ENCODE peak calls at places on chromosomes 3 and 15, in six cellular contexts. One of them, this sample, is unnamed.

GRCh38 chr3:161559177-161559998 is 62.8 kb downstream of the OTOL1 start:
- DNase-seq in HepG2: peak
- DNase-seq in GM12878: no peak
- DNase-seq in A549: peak
- DNase-seq in K562: peak
- DNase-seq in endothelial cell of umbilical vein: peak
- DNase-seq in this sample: peak

GRCh38 chr15:39786444-39787056 is 3.9 kb upstream of the FSIP1 start:
- DNase-seq in HepG2: peak
- DNase-seq in GM12878: no peak
- DNase-seq in A549: peak
- DNase-seq in K562: peak
- DNase-seq in endothelial cell of umbilical vein: peak
- DNase-seq in this sample: peak

GRCh38 chr3:16316847-16317560 is 52.0 kb downstream of the OXNAD1 start:
- DNase-seq in HepG2: no peak
- DNase-seq in GM12878: no peak
- DNase-seq in A549: no peak
- DNase-seq in K562: no peak
- DNase-seq in endothelial cell of umbilical vein: no peak
- DNase-seq in this sample: no peak

GRCh38 chr3:172171396-172172075 is 132.2 kb downstream of the FNDC3B start:
- DNase-seq in HepG2: no peak
- DNase-seq in GM12878: no peak
- DNase-seq in A549: no peak
- DNase-seq in K562: no peak
- DNase-seq in endothelial cell of umbilical vein: no peak
- DNase-seq in this sample: no peak

GRCh38 chr3:121660356-121661171 is at the start of gene HCLS1:
- DNase-seq in HepG2: no peak
- DNase-seq in GM12878: peak
- DNase-seq in A549: no peak
- DNase-seq in K562: peak
- DNase-seq in endothelial cell of umbilical vein: peak
- DNase-seq in this sample: peak

GRCh38 chr3:42871592-42872196 is 4.0 kb downstream of the CYP8B1 start:
- DNase-seq in HepG2: no peak
- DNase-seq in GM12878: no peak
- DNase-seq in A549: no peak
- DNase-seq in K562: no peak
- DNase-seq in endothelial cell of umbilical vein: peak
- DNase-seq in this sample: no peak

GRCh38 chr3:158165730-158166129 is 55.8 kb downstream of the RSRC1 start:
- DNase-seq in HepG2: no peak
- DNase-seq in GM12878: no peak
- DNase-seq in A549: no peak
- DNase-seq in K562: no peak
- DNase-seq in endothelial cell of umbilical vein: no peak
- DNase-seq in this sample: no peak

GRCh38 chr3:138781012-138781470 is 53.7 kb downstream of the PIK3CB start:
- DNase-seq in HepG2: no peak
- DNase-seq in GM12878: no peak
- DNase-seq in A549: no peak
- DNase-seq in K562: no peak
- DNase-seq in endothelial cell of umbilical vein: no peak
- DNase-seq in this sample: no peak

GRCh38 chr3:38579551-38580449 is 69.7 kb downstream of the SCN5A start:
- DNase-seq in HepG2: no peak
- DNase-seq in GM12878: peak
- DNase-seq in A549: no peak
- DNase-seq in K562: no peak
- DNase-seq in endothelial cell of umbilical vein: no peak
- DNase-seq in this sample: no peak

GRCh38 chr3:141575879-141576743 is 89.3 kb downstream of the RASA2 start:
- DNase-seq in HepG2: peak
- DNase-seq in GM12878: no peak
- DNase-seq in A549: peak
- DNase-seq in K562: peak
- DNase-seq in endothelial cell of umbilical vein: peak
- DNase-seq in this sample: peak

GRCh38 chr3:184683234-184683633 is 28.6 kb downstream of the MAGEF1 start:
- DNase-seq in HepG2: no peak
- DNase-seq in GM12878: no peak
- DNase-seq in A549: no peak
- DNase-seq in K562: no peak
- DNase-seq in endothelial cell of umbilical vein: no peak
- DNase-seq in this sample: no peak

GRCh38 chr3:89964347-89964746 is 856.9 kb downstream of the EPHA3 start:
- DNase-seq in HepG2: no peak
- DNase-seq in GM12878: no peak
- DNase-seq in A549: no peak
- DNase-seq in K562: no peak
- DNase-seq in endothelial cell of umbilical vein: no peak
- DNase-seq in this sample: no peak

GRCh38 chr3:184472723-184473419 is 88.7 kb upstream of the EPHB3 start:
- DNase-seq in HepG2: no peak
- DNase-seq in GM12878: no peak
- DNase-seq in A549: no peak
- DNase-seq in K562: no peak
- DNase-seq in endothelial cell of umbilical vein: peak
- DNase-seq in this sample: peak

GRCh38 chr3:123781138-123781537 is 103.0 kb downstream of the MYLK start:
- DNase-seq in HepG2: no peak
- DNase-seq in GM12878: no peak
- DNase-seq in A549: no peak
- DNase-seq in K562: peak
- DNase-seq in endothelial cell of umbilical vein: no peak
- DNase-seq in this sample: no peak

GRCh38 chr3:179037361-179037760 is 34.2 kb downstream of the ZMAT3 start:
- DNase-seq in HepG2: no peak
- DNase-seq in GM12878: no peak
- DNase-seq in A549: no peak
- DNase-seq in K562: no peak
- DNase-seq in endothelial cell of umbilical vein: no peak
- DNase-seq in this sample: no peak

GRCh38 chr15:71044006-71044405 is 71.3 kb upstream of the THSD4 start:
- DNase-seq in HepG2: no peak
- DNase-seq in GM12878: no peak
- DNase-seq in A549: no peak
- DNase-seq in K562: no peak
- DNase-seq in endothelial cell of umbilical vein: no peak
- DNase-seq in this sample: no peak

GRCh38 chr3:121720163-121720562 is 29.4 kb downstream of the GOLGB1 start:
- DNase-seq in HepG2: no peak
- DNase-seq in GM12878: no peak
- DNase-seq in A549: no peak
- DNase-seq in K562: no peak
- DNase-seq in endothelial cell of umbilical vein: no peak
- DNase-seq in this sample: no peak

GRCh38 chr3:182979719-182980191 is 583 bp downstream of the DCUN1D1 start:
- DNase-seq in HepG2: peak
- DNase-seq in GM12878: no peak
- DNase-seq in A549: peak
- DNase-seq in K562: peak
- DNase-seq in endothelial cell of umbilical vein: peak
- DNase-seq in this sample: peak

GRCh38 chr3:168087539-168087938 is 8.2 kb downstream of the GOLIM4 start:
- DNase-seq in HepG2: no peak
- DNase-seq in GM12878: no peak
- DNase-seq in A549: no peak
- DNase-seq in K562: no peak
- DNase-seq in endothelial cell of umbilical vein: no peak
- DNase-seq in this sample: no peak

GRCh38 chr3:107206141-107206540 is 171.1 kb upstream of the CCDC54 start:
- DNase-seq in HepG2: peak
- DNase-seq in GM12878: no peak
- DNase-seq in A549: peak
- DNase-seq in K562: peak
- DNase-seq in endothelial cell of umbilical vein: peak
- DNase-seq in this sample: peak

GRCh38 chr3:58055309-58055708 is 47.1 kb downstream of the FLNB start:
- DNase-seq in HepG2: no peak
- DNase-seq in GM12878: no peak
- DNase-seq in A549: no peak
- DNase-seq in K562: no peak
- DNase-seq in endothelial cell of umbilical vein: no peak
- DNase-seq in this sample: no peak

GRCh38 chr3:5086708-5087107 is 35.4 kb upstream of the ARL8B start:
- DNase-seq in HepG2: no peak
- DNase-seq in GM12878: no peak
- DNase-seq in A549: no peak
- DNase-seq in K562: no peak
- DNase-seq in endothelial cell of umbilical vein: no peak
- DNase-seq in this sample: no peak

GRCh38 chr15:38631126-38632075 is 66.8 kb upstream of the RASGRP1 start:
- DNase-seq in HepG2: no peak
- DNase-seq in GM12878: no peak
- DNase-seq in A549: no peak
- DNase-seq in K562: no peak
- DNase-seq in endothelial cell of umbilical vein: no peak
- DNase-seq in this sample: no peak

DNA sequence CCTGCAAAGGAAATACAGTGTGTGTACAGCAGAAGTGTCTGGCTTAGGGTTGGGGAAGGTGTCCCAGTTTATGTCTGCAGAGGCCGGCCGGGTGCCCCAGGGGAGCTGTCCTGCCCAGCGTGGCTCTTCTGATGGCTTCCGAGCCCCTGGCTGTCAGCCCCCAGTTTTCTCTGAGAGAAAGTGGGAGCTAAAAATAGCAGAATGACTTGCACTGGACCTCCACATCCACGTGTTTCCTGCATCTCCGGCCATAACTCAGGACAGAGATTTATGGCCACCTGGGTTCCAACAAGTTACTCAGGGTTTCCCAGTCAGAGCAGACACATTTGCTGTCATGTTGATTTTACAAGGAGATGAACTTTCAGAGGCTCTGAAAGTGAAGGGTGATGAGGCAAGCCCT is 192.0 kb downstream of the ATP10A start:
- DNase-seq in HepG2: no peak
- DNase-seq in GM12878: no peak
- DNase-seq in A549: no peak
- DNase-seq in K562: no peak
- DNase-seq in endothelial cell of umbilical vein: no peak
- DNase-seq in this sample: no peak
- TF ChIP-seq MYC in HepG2: no peak
- TF ChIP-seq MYC in GM12878: no peak
- TF ChIP-seq MYC in A549: no peak
- TF ChIP-seq MYC in K562: no peak
- TF ChIP-seq MYC in endothelial cell of umbilical vein: no peak
- TF ChIP-seq MYC in this sample: no peak

GRCh38 chr3:101903426-101903825 is 54.1 kb downstream of the NFKBIZ start:
- DNase-seq in HepG2: no peak
- DNase-seq in GM12878: no peak
- DNase-seq in A549: no peak
- DNase-seq in K562: no peak
- DNase-seq in endothelial cell of umbilical vein: no peak
- DNase-seq in this sample: no peak
- TF ChIP-seq MAX in HepG2: no peak
- TF ChIP-seq MAX in GM12878: no peak
- TF ChIP-seq MAX in A549: no peak
- TF ChIP-seq MAX in K562: no peak
- TF ChIP-seq MAX in endothelial cell of umbilical vein: no peak
- TF ChIP-seq MAX in this sample: no peak

GRCh38 chr3:164351126-164351525 is 727.2 kb downstream of the SI start:
- DNase-seq in HepG2: no peak
- DNase-seq in GM12878: no peak
- DNase-seq in A549: no peak
- DNase-seq in K562: no peak
- DNase-seq in endothelial cell of umbilical vein: no peak
- DNase-seq in this sample: no peak
- TF ChIP-seq MYC in HepG2: no peak
- TF ChIP-seq MYC in GM12878: no peak
- TF ChIP-seq MYC in A549: no peak
- TF ChIP-seq MYC in K562: no peak
- TF ChIP-seq MYC in endothelial cell of umbilical vein: no peak
- TF ChIP-seq MYC in this sample: no peak

DNA sequence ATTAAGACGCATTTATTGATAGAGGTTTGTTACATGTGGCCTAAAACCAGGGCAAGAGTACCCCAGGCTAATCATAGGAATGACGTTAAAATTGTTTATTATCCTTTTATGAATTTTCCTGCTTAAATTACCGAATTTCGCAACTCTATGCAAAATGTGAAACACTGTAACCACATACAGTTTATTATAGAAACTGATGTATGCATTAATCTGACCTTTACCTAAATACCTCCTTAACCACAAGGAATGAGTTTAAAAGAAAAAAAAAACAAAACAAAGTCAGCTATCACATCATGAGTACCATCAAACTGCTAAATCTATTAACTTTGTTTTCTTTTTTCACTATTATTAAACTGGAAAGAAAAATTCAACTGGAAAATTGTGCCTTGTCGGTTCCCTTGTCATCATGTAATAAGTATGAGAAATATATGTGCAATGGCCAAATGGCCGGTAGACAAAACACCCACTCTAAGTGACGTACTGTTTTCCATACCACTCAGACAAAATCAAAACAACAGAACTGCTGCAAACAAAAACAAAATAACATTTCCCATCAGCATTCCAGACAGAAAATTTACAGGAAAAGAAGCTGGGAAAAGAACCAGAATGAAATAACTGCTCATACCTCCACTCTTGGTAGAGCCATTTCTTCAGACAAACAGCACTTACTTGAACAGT is 415.3 kb downstream of the FOXP1 start:
- DNase-seq in HepG2: no peak
- DNase-seq in GM12878: no peak
- DNase-seq in A549: no peak
- DNase-seq in K562: no peak
- DNase-seq in endothelial cell of umbilical vein: peak
- DNase-seq in this sample: no peak
- TF ChIP-seq MAX in HepG2: no peak
- TF ChIP-seq MAX in GM12878: no peak
- TF ChIP-seq MAX in A549: no peak
- TF ChIP-seq MAX in K562: no peak
- TF ChIP-seq MAX in endothelial cell of umbilical vein: no peak
- TF ChIP-seq MAX in this sample: no peak

This sample was measured in NB4.